ENCODE peak calls at places on chromosome 21, in seven cellular contexts. K, A, B, Y, L, X and Q are unnamed samples.

GRCh38 chr21:46096596-46096981 is 1.3 kb upstream of the COL6A2 start:
- DNase-seq in A (no peak), Y (no peak), B (no peak), L (no peak), K (no peak), X (no peak), Q (peak)

GRCh38 chr21:20720623-20721022 is 277.6 kb upstream of the NCAM2 start:
- DNase-seq in X (no peak), Y (no peak), K (no peak), B (no peak), L (no peak), A (peak), Q (no peak)

GRCh38 chr21:37917612-37918011 is 1.4 kb upstream of the KCNJ6 start:
- DNase-seq in A (peak), L (no peak), B (no peak), Y (no peak), X (peak), K (peak), Q (no peak)

GRCh38 chr21:26814374-26814773 is 30.8 kb downstream of the ADAMTS1 start:
- DNase-seq in X (no peak), L (no peak), K (peak), Y (no peak), A (no peak), B (no peak), Q (no peak)

GRCh38 chr21:32200029-32200428 is 78.8 kb downstream of the MIS18A start:
- DNase-seq in X (no peak), L (no peak), K (no peak), B (no peak), Y (no peak), A (no peak), Q (no peak)

GRCh38 chr21:27034796-27035195 is 67.9 kb upstream of the ADAMTS5 start:
- DNase-seq in B (no peak), A (no peak), L (no peak), Y (no peak), K (no peak), X (no peak), Q (no peak)

GRCh38 chr21:38773108-38774061 is 32.3 kb upstream of the ETS2 start:
- DNase-seq in L (no peak), Y (no peak), B (no peak), X (peak), A (peak), K (peak), Q (no peak)

GRCh38 chr21:31110430-31110829 is 72.2 kb upstream of the KRTAP19-8 start:
- DNase-seq in L (no peak), Y (no peak), B (no peak), A (no peak), X (no peak), K (no peak), Q (no peak)

GRCh38 chr21:44949161-44950015 is 9.6 kb downstream of the SLX9 start:
- DNase-seq in Y (peak), A (peak), B (peak), L (peak), X (peak), K (peak), Q (peak)

GRCh38 chr21:38306407-38306806 is 49.6 kb downstream of the KCNJ15 start:
- DNase-seq in B (no peak), L (no peak), X (no peak), K (peak), A (no peak), Y (no peak), Q (no peak)

DNA sequence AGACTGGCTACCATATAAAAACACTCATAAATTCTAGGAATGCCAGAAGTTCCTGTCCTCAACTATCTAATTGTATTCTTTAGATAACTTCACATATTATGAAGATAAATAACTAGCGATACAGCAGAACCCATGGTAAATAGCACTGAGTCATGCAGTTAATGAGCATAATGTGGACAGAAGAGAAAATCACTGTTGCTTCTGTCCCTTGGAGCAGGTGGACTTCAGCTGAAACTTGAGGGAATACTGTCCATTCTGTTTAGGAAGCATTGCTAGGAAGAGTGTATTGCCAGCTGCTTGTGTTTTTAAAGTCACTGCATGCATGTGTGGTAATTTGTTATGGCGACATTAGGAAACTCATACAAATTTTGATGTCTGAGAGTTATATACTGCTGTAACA is 854.4 kb downstream of the LTN1 start:
- DNase-seq in A (peak), X (no peak), L (no peak), B (no peak), K (peak), Y (no peak), Q (no peak)
- H4K8ac ChIP-seq in A (no peak), X (no peak), L (no peak), B (no peak), K (no peak), Y (no peak), Q (no peak)

DNA sequence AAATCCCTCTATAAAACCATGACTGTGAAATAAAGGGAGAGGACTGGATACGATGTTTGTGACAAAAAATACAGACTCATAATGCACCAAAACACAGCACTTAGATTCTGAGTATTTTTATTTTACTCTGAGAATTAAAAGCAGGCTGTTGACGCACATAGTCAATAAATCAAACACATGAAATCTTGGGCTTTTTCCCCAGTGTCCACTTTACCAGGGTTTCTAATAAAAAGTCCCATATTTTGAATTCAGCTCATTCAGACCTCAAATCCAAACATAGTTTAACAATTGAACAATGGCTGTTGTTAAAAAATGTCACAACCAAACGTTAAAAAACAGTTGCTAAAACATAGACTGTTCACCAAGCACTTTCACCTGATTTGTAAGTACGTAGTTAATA is 553.4 kb downstream of the LTN1 start:
- DNase-seq in B (no peak), L (no peak), Y (no peak), A (no peak), K (no peak), X (no peak), Q (no peak)
- H2BK120ac ChIP-seq in B (no peak), L (no peak), Y (no peak), A (no peak), K (peak), X (no peak), Q (no peak)

GRCh38 chr21:33334191-33334590 is 9.4 kb downstream of the IFNAR1 start:
- DNase-seq in L (no peak), X (no peak), A (no peak), K (no peak), Y (no peak), B (no peak), Q (no peak)
- H4K8ac ChIP-seq in L (no peak), X (no peak), A (no peak), K (no peak), Y (no peak), B (no peak), Q (no peak)

DNA sequence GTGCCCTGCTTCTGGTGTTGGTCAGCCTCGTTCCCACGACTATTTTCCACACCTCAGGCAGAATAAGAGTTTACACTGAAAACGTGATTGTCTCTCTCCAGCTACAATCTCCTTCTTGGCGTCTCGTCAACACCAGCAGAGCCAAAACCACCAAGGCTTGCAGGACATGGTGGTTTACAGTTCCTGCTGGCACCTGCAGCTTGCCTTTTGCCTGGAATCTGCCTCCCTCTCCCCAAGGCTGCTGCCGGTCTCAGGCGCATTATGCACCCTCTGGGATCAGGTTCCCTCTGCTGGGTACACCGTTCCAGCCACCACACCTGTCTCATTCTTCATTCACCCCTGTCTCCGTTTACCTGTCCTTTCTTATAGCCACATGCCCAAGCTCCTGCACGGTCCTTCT is 315.9 kb downstream of the DSCAM start:
- DNase-seq in L (no peak), A (no peak), K (no peak), X (peak), Y (no peak), B (no peak), Q (no peak)
- H2BK120ac ChIP-seq in L (no peak), A (no peak), K (no peak), X (no peak), Y (no peak), B (no peak), Q (no peak)

GRCh38 chr21:43360441-43361126 is 66.3 kb downstream of the SIK1 start:
- DNase-seq in X (no peak), A (no peak), B (no peak), Y (no peak), L (no peak), K (no peak), Q (no peak)
- H4K8ac ChIP-seq in X (no peak), A (no peak), B (no peak), Y (peak), L (no peak), K (peak), Q (no peak)

DNA sequence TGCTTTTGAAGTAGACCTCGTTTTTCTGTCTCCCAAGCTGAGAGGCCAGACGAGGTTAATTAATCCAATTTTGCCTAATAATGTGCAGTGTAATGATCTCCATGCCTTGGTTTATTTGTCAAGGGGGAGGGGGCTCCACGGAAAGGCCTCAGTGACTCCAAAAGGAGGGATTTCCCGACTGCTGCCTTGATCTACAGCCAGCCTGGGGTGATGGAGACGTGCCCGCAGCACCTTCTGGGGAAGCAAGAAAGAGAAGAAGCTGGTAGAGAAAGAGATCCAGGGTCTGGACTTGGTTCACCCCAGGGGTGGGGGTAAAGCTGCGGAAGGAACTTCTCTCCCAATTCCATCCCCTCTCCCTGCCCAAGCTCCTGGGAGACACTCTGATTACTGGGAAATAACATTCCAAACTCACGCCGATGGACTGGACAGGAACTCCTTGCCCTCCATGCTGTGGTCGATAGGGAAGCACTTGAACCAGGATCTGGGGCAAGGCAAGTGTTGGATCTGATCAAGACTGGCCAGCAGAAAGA is 44.1 kb upstream of the SIM2 start:
- DNase-seq in L (no peak), X (no peak), K (no peak), A (no peak), B (no peak), Y (no peak), Q (no peak)
- H2BK120ac ChIP-seq in L (no peak), X (no peak), K (no peak), A (no peak), B (no peak), Y (no peak), Q (no peak)